ENCODE peak calls at places on chromosomes 5 and 9, in six cellular contexts. O, J, T, U, Z and F are unnamed samples.

GRCh38 chr5:156094001-156094400 is 233.0 kb upstream of the SGCD start:
- DNase-seq in U (peak; percentile 10), J (no peak), Z (no peak), T (no peak), O (peak; percentile 23), F (peak; percentile 23)

GRCh38 chr9:38620483-38621433 is at the start of gene ANKRD18A:
- DNase-seq in J (peak; percentile 57), T (peak; percentile 78), Z (peak; percentile 83), U (peak; percentile 88), O (peak; percentile 45), F (peak; percentile 98)

GRCh38 chr5:8340739-8341344 is 471.9 kb downstream of the MTRR start:
- DNase-seq in U (no peak), Z (no peak), O (no peak), J (no peak), T (no peak), F (peak; percentile 53)

GRCh38 chr5:178553517-178553916 is 36.7 kb downstream of the COL23A1 start:
- DNase-seq in O (no peak), Z (no peak), T (no peak), U (no peak), J (no peak), F (no peak)

GRCh38 chr5:147160923-147161663 is 73.7 kb upstream of the STK32A start:
- DNase-seq in Z (no peak), T (no peak), U (no peak), O (peak; percentile 25), J (no peak), F (no peak)

GRCh38 chr5:22242532-22242931 is 610.6 kb downstream of the CDH12 start:
- DNase-seq in U (peak; percentile 15), Z (no peak), O (no peak), T (no peak), J (no peak), F (peak; percentile 60)

GRCh38 chr5:73338201-73339126 is 110.1 kb downstream of the FOXD1 start:
- DNase-seq in T (no peak), U (no peak), Z (no peak), J (no peak), O (peak; percentile 92), F (peak; percentile 12)

GRCh38 chr9:91211919-91212318 is 149.8 kb downstream of the AUH start:
- DNase-seq in O (no peak), J (no peak), U (no peak), T (no peak), Z (no peak), F (no peak)

GRCh38 chr9:33092634-33093033 is 16.2 kb upstream of the SMU1 start:
- DNase-seq in J (peak; percentile 19), U (no peak), O (no peak), T (no peak), Z (no peak), F (no peak)

GRCh38 chr5:150615141-150615699 is 25.2 kb upstream of the SYNPO start:
- DNase-seq in U (no peak), T (no peak), O (peak; percentile 83), J (peak; percentile 77), Z (no peak), F (no peak)

GRCh38 chr9:68530618-68531017 is 10.1 kb downstream of the TMEM252 start:
- DNase-seq in O (no peak), U (no peak), J (no peak), T (peak; percentile 50), Z (no peak), F (peak; percentile 55)

GRCh38 chr9:137461663-137462395 is 2.7 kb upstream of the NSMF start:
- DNase-seq in U (peak; percentile 66), J (peak; percentile 40), T (no peak), O (no peak), Z (peak; percentile 78), F (peak; percentile 92)

GRCh38 chr9:2662496-2662895 is 40.9 kb downstream of the VLDLR start:
- DNase-seq in O (no peak), T (no peak), U (no peak), J (no peak), Z (no peak), F (peak; percentile 62)

GRCh38 chr5:37722236-37723146 is 117.3 kb downstream of the GDNF start:
- DNase-seq in U (no peak), J (peak; percentile 14), Z (peak; percentile 40), T (peak; percentile 93), O (peak; percentile 99), F (no peak)

GRCh38 chr5:78984020-78984610 is 995 bp downstream of the ARSB start:
- DNase-seq in Z (no peak), J (peak; percentile 73), U (no peak), T (no peak), O (peak; percentile 46), F (peak; percentile 58)

GRCh38 chr5:97000391-97000790 is 64.5 kb downstream of the LNPEP start:
- DNase-seq in O (no peak), J (no peak), T (no peak), Z (no peak), U (no peak), F (no peak)

GRCh38 chr9:117083440-117083984 is 331.3 kb downstream of the ASTN2 start:
- DNase-seq in Z (no peak), O (no peak), U (no peak), J (no peak), T (no peak), F (peak; percentile 30)

GRCh38 chr9:36306481-36307306 is 48.4 kb upstream of the GNE start:
- DNase-seq in T (peak; percentile 88), Z (no peak), J (peak; percentile 27), O (no peak), U (no peak), F (no peak)

GRCh38 chr9:132042324-132042723 is 37.3 kb downstream of the MED27 start:
- DNase-seq in O (peak; percentile 98), T (peak; percentile 67), U (no peak), J (peak; percentile 82), Z (peak; percentile 35), F (no peak)

GRCh38 chr9:121322037-121322736 is 47.9 kb downstream of the STOM start:
- DNase-seq in U (no peak), O (peak; percentile 94), Z (peak; percentile 44), J (peak; percentile 88), T (peak; percentile 95), F (no peak)

GRCh38 chr9:93096811-93097382 is 880 bp downstream of the CARD19 start:
- DNase-seq in J (no peak), U (no peak), Z (no peak), T (no peak), O (no peak), F (no peak)

GRCh38 chr9:15416880-15417279 is 5.8 kb upstream of the SNAPC3 start:
- DNase-seq in O (no peak), T (peak; percentile 49), J (peak; percentile 43), Z (no peak), U (no peak), F (peak; percentile 76)

GRCh38 chr9:137488906-137489305 is 29.8 kb upstream of the NSMF start:
- DNase-seq in J (no peak), T (no peak), U (no peak), Z (no peak), O (no peak), F (no peak)

GRCh38 chr9:123784513-123784912 is 145.4 kb downstream of the DENND1A start:
- DNase-seq in U (no peak), Z (no peak), J (no peak), O (peak; percentile 70), T (no peak), F (no peak)

GRCh38 chr9:16309350-16310271 is 560.9 kb downstream of the BNC2 start:
- DNase-seq in Z (no peak), O (no peak), J (no peak), U (no peak), T (no peak), F (no peak)

GRCh38 chr9:135955981-135956797 is 5.0 kb downstream of the UBAC1 start:
- DNase-seq in J (no peak), U (no peak), Z (no peak), O (no peak), T (no peak), F (no peak)

GRCh38 chr5:54073735-54074134 is 236.6 kb downstream of the ARL15 start:
- DNase-seq in O (no peak), J (no peak), T (no peak), U (no peak), Z (no peak), F (peak; percentile 44)

GRCh38 chr5:32981061-32981460 is 269.9 kb downstream of the NPR3 start:
- DNase-seq in Z (no peak), U (no peak), T (no peak), J (no peak), O (no peak), F (no peak)

GRCh38 chr5:81171769-81172168 is 61.4 kb upstream of the CKMT2 start:
- DNase-seq in Z (no peak), J (peak; percentile 17), T (peak; percentile 45), U (no peak), O (no peak), F (no peak)

GRCh38 chr9:108743901-108744371 is 111.8 kb downstream of the ACTL7B start:
- DNase-seq in J (no peak), Z (no peak), T (peak; percentile 76), O (no peak), U (no peak), F (peak; percentile 10)

GRCh38 chr9:5843450-5844249 is 10.7 kb upstream of the ERMP1 start:
- DNase-seq in U (no peak), T (peak; percentile 86), Z (no peak), O (peak; percentile 16), J (peak; percentile 61), F (no peak)
- H3K4me1 ChIP-seq in U (peaks cover 2% of the 10 kb centered on the region), T (peaks cover 86% of the 10 kb centered on the region), Z (peaks cover 53% of the 10 kb centered on the region), O (peaks cover 25% of the 10 kb centered on the region), J (peaks cover 42% of the 10 kb centered on the region), F (peaks cover 9% of the 10 kb centered on the region)

GRCh38 chr9:105233836-105234235 is 10.6 kb upstream of the SLC44A1 start:
- DNase-seq in J (peak; percentile 50), O (peak; percentile 79), T (no peak), U (no peak), Z (no peak), F (no peak)
- TF ChIP-seq EZH2 in J (no peak), O (no peak), T (no peak), U (no peak), Z (no peak), F (no peak)

GRCh38 chr5:151675956-151676712 is 10.6 kb downstream of the SPARC start:
- DNase-seq in U (no peak), Z (no peak), O (no peak), T (no peak), J (peak; percentile 81), F (peak; percentile 18)
- H3K4me3 ChIP-seq in U (no peak overlapping the region), Z (no peak overlapping the region), O (no peak overlapping the region), T (no peak overlapping the region), J (peak overlapping the region; percentile 16), F (no peak overlapping the region)

DNA sequence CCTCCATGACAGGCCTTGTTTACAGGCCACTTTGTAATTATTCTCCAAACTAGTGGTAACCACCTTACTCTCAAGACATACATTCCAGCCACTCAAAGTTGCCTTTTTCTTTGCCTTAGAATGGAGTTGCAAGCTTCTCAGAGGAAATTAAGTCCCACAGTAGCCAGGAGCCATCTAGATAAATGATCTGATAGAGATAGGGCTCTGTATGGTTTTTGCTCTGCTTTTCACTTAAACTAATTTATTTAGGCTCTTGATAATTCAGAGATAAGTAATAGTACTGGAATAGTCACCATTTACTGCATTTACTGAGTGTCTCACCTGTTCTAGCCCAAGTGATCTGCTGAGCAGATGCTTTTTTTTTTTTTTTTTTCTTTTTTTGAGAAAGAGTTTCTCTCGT is 7.5 kb downstream of the LARP1 start:
- DNase-seq in O (no peak), T (no peak), Z (no peak), J (no peak), U (no peak), F (no peak)
- H3K4me1 ChIP-seq in O (peaks cover 12% of the 10 kb centered on the region), T (peaks cover 40% of the 10 kb centered on the region), Z (peaks cover 26% of the 10 kb centered on the region), J (peaks cover 23% of the 10 kb centered on the region), U (peaks cover 26% of the 10 kb centered on the region), F (peaks cover 78% of the 10 kb centered on the region)